ENCODE peak calls at places on chromosomes 2 and 18, in eight cellular contexts. R is iPS DF 6.9; K is HCEC 1CT; J is D341Med; V is CD8-positive, alpha-beta T cell; X is HepG2; D is kidney; C is HT-29. B is an unnamed sample.

GRCh38 chr2:241659150-241659739 is 21.8 kb downstream of the ATG4B start:
- DNase-seq in R (peak), J (peak), C (peak), X (peak), K (peak), V (no peak), D (peak), B (peak)

GRCh38 chr2:28119631-28120030 is 229.1 kb downstream of the BABAM2 start:
- DNase-seq in V (no peak), R (no peak), X (no peak), K (no peak), C (no peak), J (no peak), D (no peak), B (no peak)

GRCh38 chr2:112605926-112606325 is 21.5 kb downstream of the CHCHD5 start:
- DNase-seq in R (no peak), D (no peak), V (no peak), X (no peak), C (no peak), K (no peak), J (no peak), B (no peak)

GRCh38 chr2:120654383-120655134 is 81.1 kb upstream of the GLI2 start:
- DNase-seq in D (no peak), J (no peak), X (no peak), K (no peak), C (no peak), R (no peak), V (no peak), B (no peak)

GRCh38 chr2:237705225-237705524 is 77.8 kb downstream of the LRRFIP1 start:
- DNase-seq in D (no peak), R (no peak), X (no peak), J (no peak), K (no peak), C (no peak), V (no peak), B (no peak)

GRCh38 chr2:135600915-135601314 is 69.6 kb downstream of the R3HDM1 start:
- DNase-seq in X (no peak), V (no peak), C (no peak), D (no peak), J (no peak), R (no peak), K (no peak), B (no peak)

GRCh38 chr18:74412106-74412880 is 44.8 kb downstream of the DIPK1C start:
- DNase-seq in R (no peak), X (no peak), D (no peak), C (no peak), V (no peak), K (no peak), J (no peak), B (no peak)

GRCh38 chr2:200742426-200742825 is 69.3 kb upstream of the BZW1 start:
- DNase-seq in R (no peak), D (peak), J (no peak), V (no peak), C (no peak), X (no peak), K (no peak), B (no peak)

GRCh38 chr2:24883946-24884345 is 36.1 kb downstream of the ADCY3 start:
- DNase-seq in D (no peak), C (no peak), R (no peak), J (no peak), K (no peak), X (no peak), V (no peak), B (no peak)

GRCh38 chr2:12934181-12934756 is 217.5 kb downstream of the TRIB2 start:
- DNase-seq in X (no peak), V (no peak), C (no peak), R (no peak), K (no peak), D (no peak), J (no peak), B (no peak)

GRCh38 chr2:149487189-149487588 is 100.4 kb downstream of the MMADHC start:
- DNase-seq in D (no peak), V (no peak), K (peak), R (no peak), C (peak), X (no peak), J (no peak), B (no peak)

GRCh38 chr2:127421871-127422618 is 3.8 kb downstream of the PROC start:
- DNase-seq in K (no peak), D (no peak), J (no peak), V (no peak), R (no peak), C (no peak), X (no peak), B (no peak)

GRCh38 chr2:64624862-64625261 is 28.9 kb downstream of the SERTAD2 start:
- DNase-seq in V (no peak), D (no peak), R (no peak), C (no peak), K (no peak), X (no peak), J (no peak), B (no peak)

GRCh38 chr18:12637901-12638633 is 19.8 kb downstream of the SPIRE1 start:
- DNase-seq in X (no peak), V (no peak), D (no peak), R (no peak), C (no peak), J (no peak), K (peak), B (no peak)

GRCh38 chr18:39841133-39842041 is 2113.6 kb upstream of the PIK3C3 start:
- DNase-seq in R (peak), K (peak), C (peak), V (no peak), X (peak), J (peak), D (peak), B (no peak)

B was measured in activated T-cell treated with anti-CD3 and anti-CD28 coated beads for 1 hour.